ENCODE peak calls at places on chromosomes 7 and 10, in ten cellular contexts. One of them, this sample, is unnamed.

GRCh38 chr7:28133872-28134271 is 46.7 kb downstream of the JAZF1 start:
- DNase-seq in fibroblast of the aortic adventitia: no peak
- DNase-seq in PC-9: no peak
- DNase-seq in epithelial cell of esophagus: no peak
- DNase-seq in LNCaP clone FGC: no peak
- DNase-seq in IMR-90: no peak
- DNase-seq in RWPE1: no peak
- DNase-seq in Calu3: no peak
- DNase-seq in right lobe of liver: no peak
- DNase-seq in type B pancreatic cell: no peak
- DNase-seq in this sample: no peak

GRCh38 chr7:45682836-45683555 is 108.8 kb downstream of the ADCY1 start:
- DNase-seq in fibroblast of the aortic adventitia: peak
- DNase-seq in PC-9: no peak
- DNase-seq in epithelial cell of esophagus: no peak
- DNase-seq in LNCaP clone FGC: no peak
- DNase-seq in IMR-90: no peak
- DNase-seq in RWPE1: no peak
- DNase-seq in Calu3: no peak
- DNase-seq in right lobe of liver: no peak
- DNase-seq in type B pancreatic cell: peak
- DNase-seq in this sample: no peak

GRCh38 chr7:27553288-27553687 is 109.4 kb downstream of the HIBADH start:
- DNase-seq in fibroblast of the aortic adventitia: no peak
- DNase-seq in PC-9: no peak
- DNase-seq in epithelial cell of esophagus: no peak
- DNase-seq in LNCaP clone FGC: no peak
- DNase-seq in IMR-90: no peak
- DNase-seq in RWPE1: no peak
- DNase-seq in Calu3: no peak
- DNase-seq in right lobe of liver: no peak
- DNase-seq in type B pancreatic cell: no peak
- DNase-seq in this sample: no peak

GRCh38 chr10:96344178-96344577 is 14.6 kb downstream of the OPALIN start:
- DNase-seq in fibroblast of the aortic adventitia: no peak
- DNase-seq in PC-9: no peak
- DNase-seq in epithelial cell of esophagus: no peak
- DNase-seq in LNCaP clone FGC: no peak
- DNase-seq in IMR-90: no peak
- DNase-seq in RWPE1: no peak
- DNase-seq in Calu3: no peak
- DNase-seq in right lobe of liver: no peak
- DNase-seq in type B pancreatic cell: no peak
- DNase-seq in this sample: no peak

GRCh38 chr7:15687645-15688025 is 1.2 kb upstream of the MEOX2 start:
- DNase-seq in fibroblast of the aortic adventitia: no peak
- DNase-seq in PC-9: no peak
- DNase-seq in epithelial cell of esophagus: no peak
- DNase-seq in LNCaP clone FGC: no peak
- DNase-seq in IMR-90: no peak
- DNase-seq in RWPE1: no peak
- DNase-seq in Calu3: peak
- DNase-seq in right lobe of liver: peak
- DNase-seq in type B pancreatic cell: no peak
- DNase-seq in this sample: no peak

GRCh38 chr10:131857156-131858117 is 43.4 kb upstream of the PPP2R2D start:
- DNase-seq in fibroblast of the aortic adventitia: no peak
- DNase-seq in PC-9: no peak
- DNase-seq in epithelial cell of esophagus: no peak
- DNase-seq in LNCaP clone FGC: no peak
- DNase-seq in IMR-90: no peak
- DNase-seq in RWPE1: no peak
- DNase-seq in Calu3: no peak
- DNase-seq in right lobe of liver: no peak
- DNase-seq in type B pancreatic cell: peak
- DNase-seq in this sample: no peak

GRCh38 chr10:78621183-78621789 is 447.5 kb upstream of the ZMIZ1 start:
- DNase-seq in fibroblast of the aortic adventitia: no peak
- DNase-seq in PC-9: no peak
- DNase-seq in epithelial cell of esophagus: no peak
- DNase-seq in LNCaP clone FGC: peak
- DNase-seq in IMR-90: no peak
- DNase-seq in RWPE1: no peak
- DNase-seq in Calu3: peak
- DNase-seq in right lobe of liver: no peak
- DNase-seq in type B pancreatic cell: no peak
- DNase-seq in this sample: no peak

GRCh38 chr7:4711634-4712033 is 29.5 kb downstream of the FOXK1 start:
- DNase-seq in fibroblast of the aortic adventitia: no peak
- DNase-seq in PC-9: no peak
- DNase-seq in epithelial cell of esophagus: no peak
- DNase-seq in LNCaP clone FGC: no peak
- DNase-seq in IMR-90: no peak
- DNase-seq in RWPE1: no peak
- DNase-seq in Calu3: no peak
- DNase-seq in right lobe of liver: no peak
- DNase-seq in type B pancreatic cell: no peak
- DNase-seq in this sample: no peak

GRCh38 chr7:636396-636795 is 90.1 kb upstream of the DNAAF5 start:
- DNase-seq in fibroblast of the aortic adventitia: peak
- DNase-seq in PC-9: no peak
- DNase-seq in epithelial cell of esophagus: no peak
- DNase-seq in LNCaP clone FGC: no peak
- DNase-seq in IMR-90: no peak
- DNase-seq in RWPE1: no peak
- DNase-seq in Calu3: peak
- DNase-seq in right lobe of liver: no peak
- DNase-seq in type B pancreatic cell: no peak
- DNase-seq in this sample: no peak

GRCh38 chr10:70498970-70499828 is 20.6 kb downstream of the PALD1 start:
- DNase-seq in fibroblast of the aortic adventitia: no peak
- DNase-seq in PC-9: no peak
- DNase-seq in epithelial cell of esophagus: no peak
- DNase-seq in LNCaP clone FGC: no peak
- DNase-seq in IMR-90: no peak
- DNase-seq in RWPE1: no peak
- DNase-seq in Calu3: no peak
- DNase-seq in right lobe of liver: no peak
- DNase-seq in type B pancreatic cell: no peak
- DNase-seq in this sample: no peak

GRCh38 chr7:123643495-123644428 is 11.9 kb upstream of the LMOD2 start:
- DNase-seq in fibroblast of the aortic adventitia: peak
- DNase-seq in PC-9: peak
- DNase-seq in epithelial cell of esophagus: peak
- DNase-seq in LNCaP clone FGC: peak
- DNase-seq in IMR-90: peak
- DNase-seq in RWPE1: peak
- DNase-seq in Calu3: peak
- DNase-seq in right lobe of liver: no peak
- DNase-seq in type B pancreatic cell: no peak
- DNase-seq in this sample: no peak

GRCh38 chr7:151076863-151077704 is 3.5 kb downstream of the FASTK start:
- DNase-seq in fibroblast of the aortic adventitia: no peak
- DNase-seq in PC-9: no peak
- DNase-seq in epithelial cell of esophagus: peak
- DNase-seq in LNCaP clone FGC: no peak
- DNase-seq in IMR-90: no peak
- DNase-seq in RWPE1: no peak
- DNase-seq in Calu3: peak
- DNase-seq in right lobe of liver: no peak
- DNase-seq in type B pancreatic cell: no peak
- DNase-seq in this sample: no peak
- TF ChIP-seq CTCF in fibroblast of the aortic adventitia: peak
- TF ChIP-seq CTCF in PC-9: peak
- TF ChIP-seq CTCF in epithelial cell of esophagus: peak
- TF ChIP-seq CTCF in LNCaP clone FGC: peak
- TF ChIP-seq CTCF in IMR-90: peak
- TF ChIP-seq CTCF in RWPE1: peak
- TF ChIP-seq CTCF in Calu3: no peak
- TF ChIP-seq CTCF in right lobe of liver: no peak
- TF ChIP-seq CTCF in type B pancreatic cell: peak
- TF ChIP-seq CTCF in this sample: peak

DNA sequence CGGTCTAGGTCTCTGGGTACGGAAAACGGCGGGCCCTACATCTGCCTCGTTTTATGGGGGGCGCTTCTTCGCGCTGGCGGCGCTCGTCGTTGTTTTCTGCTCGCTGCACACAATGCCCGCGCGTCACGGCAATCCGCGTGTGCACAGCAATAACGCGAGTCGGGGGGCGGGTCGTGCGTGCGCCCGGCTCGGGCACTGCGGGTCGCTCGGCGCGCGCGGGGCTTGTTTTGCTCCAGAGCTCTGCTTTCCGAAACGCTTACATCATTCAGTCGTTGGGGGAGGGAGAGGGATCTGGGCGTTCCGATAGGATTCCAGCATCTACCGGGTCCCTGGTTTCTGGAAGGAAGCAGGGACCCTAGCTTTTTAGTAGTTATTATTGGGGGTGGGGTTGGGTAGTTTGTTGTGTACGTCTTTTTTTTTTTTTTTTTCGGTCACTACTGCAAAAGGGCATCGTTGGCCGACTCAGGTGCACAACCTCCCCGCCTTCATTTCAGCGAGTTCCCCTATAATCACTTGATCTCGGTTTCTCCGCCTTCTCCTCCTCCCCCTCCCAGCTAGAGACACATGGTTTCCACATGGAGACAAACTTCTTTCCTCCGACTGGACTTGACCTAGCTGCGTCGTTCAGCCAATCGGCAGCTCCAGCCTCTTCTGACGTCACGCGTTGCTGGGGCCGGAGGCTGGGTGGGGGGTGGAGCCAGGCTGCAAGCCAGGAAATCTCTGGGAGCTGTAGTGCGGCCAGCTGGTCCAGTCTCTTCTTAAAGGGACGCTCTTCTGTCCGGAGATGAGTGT is 3.5 kb downstream of the MXI1 start:
- DNase-seq in fibroblast of the aortic adventitia: peak
- DNase-seq in PC-9: peak
- DNase-seq in epithelial cell of esophagus: peak
- DNase-seq in LNCaP clone FGC: peak
- DNase-seq in IMR-90: peak
- DNase-seq in RWPE1: peak
- DNase-seq in Calu3: peak
- DNase-seq in right lobe of liver: peak
- DNase-seq in type B pancreatic cell: peak
- DNase-seq in this sample: peak
- TF ChIP-seq CTCF in fibroblast of the aortic adventitia: no peak
- TF ChIP-seq CTCF in PC-9: no peak
- TF ChIP-seq CTCF in epithelial cell of esophagus: no peak
- TF ChIP-seq CTCF in LNCaP clone FGC: no peak
- TF ChIP-seq CTCF in IMR-90: no peak
- TF ChIP-seq CTCF in RWPE1: no peak
- TF ChIP-seq CTCF in Calu3: no peak
- TF ChIP-seq CTCF in right lobe of liver: no peak
- TF ChIP-seq CTCF in type B pancreatic cell: no peak
- TF ChIP-seq CTCF in this sample: no peak

DNA sequence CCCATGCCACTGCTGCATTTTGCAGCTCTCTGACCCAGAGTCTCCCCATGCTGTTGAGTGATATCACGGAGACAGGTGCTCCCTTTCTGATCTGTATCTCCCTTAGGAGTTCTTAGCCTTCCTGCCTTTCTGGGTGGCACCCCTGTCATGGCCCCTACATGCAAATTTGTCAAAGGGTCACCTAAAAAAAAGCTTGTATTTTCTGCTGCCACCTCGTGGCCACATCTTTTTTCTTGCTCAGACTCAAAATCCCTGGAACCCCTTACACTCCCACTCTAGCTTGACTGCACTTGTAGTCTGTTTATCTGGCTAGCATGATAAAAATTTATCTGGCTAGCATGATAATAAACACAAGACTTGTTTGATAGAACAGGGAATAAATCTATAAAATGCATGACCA is 809.1 kb downstream of the SORCS1 start:
- DNase-seq in fibroblast of the aortic adventitia: peak
- DNase-seq in PC-9: no peak
- DNase-seq in epithelial cell of esophagus: peak
- DNase-seq in LNCaP clone FGC: no peak
- DNase-seq in IMR-90: no peak
- DNase-seq in RWPE1: no peak
- DNase-seq in Calu3: no peak
- DNase-seq in right lobe of liver: no peak
- DNase-seq in type B pancreatic cell: no peak
- DNase-seq in this sample: no peak
- TF ChIP-seq CTCF in fibroblast of the aortic adventitia: peak
- TF ChIP-seq CTCF in PC-9: peak
- TF ChIP-seq CTCF in epithelial cell of esophagus: peak
- TF ChIP-seq CTCF in LNCaP clone FGC: no peak
- TF ChIP-seq CTCF in IMR-90: no peak
- TF ChIP-seq CTCF in RWPE1: no peak
- TF ChIP-seq CTCF in Calu3: peak
- TF ChIP-seq CTCF in right lobe of liver: no peak
- TF ChIP-seq CTCF in type B pancreatic cell: peak
- TF ChIP-seq CTCF in this sample: no peak

DNA sequence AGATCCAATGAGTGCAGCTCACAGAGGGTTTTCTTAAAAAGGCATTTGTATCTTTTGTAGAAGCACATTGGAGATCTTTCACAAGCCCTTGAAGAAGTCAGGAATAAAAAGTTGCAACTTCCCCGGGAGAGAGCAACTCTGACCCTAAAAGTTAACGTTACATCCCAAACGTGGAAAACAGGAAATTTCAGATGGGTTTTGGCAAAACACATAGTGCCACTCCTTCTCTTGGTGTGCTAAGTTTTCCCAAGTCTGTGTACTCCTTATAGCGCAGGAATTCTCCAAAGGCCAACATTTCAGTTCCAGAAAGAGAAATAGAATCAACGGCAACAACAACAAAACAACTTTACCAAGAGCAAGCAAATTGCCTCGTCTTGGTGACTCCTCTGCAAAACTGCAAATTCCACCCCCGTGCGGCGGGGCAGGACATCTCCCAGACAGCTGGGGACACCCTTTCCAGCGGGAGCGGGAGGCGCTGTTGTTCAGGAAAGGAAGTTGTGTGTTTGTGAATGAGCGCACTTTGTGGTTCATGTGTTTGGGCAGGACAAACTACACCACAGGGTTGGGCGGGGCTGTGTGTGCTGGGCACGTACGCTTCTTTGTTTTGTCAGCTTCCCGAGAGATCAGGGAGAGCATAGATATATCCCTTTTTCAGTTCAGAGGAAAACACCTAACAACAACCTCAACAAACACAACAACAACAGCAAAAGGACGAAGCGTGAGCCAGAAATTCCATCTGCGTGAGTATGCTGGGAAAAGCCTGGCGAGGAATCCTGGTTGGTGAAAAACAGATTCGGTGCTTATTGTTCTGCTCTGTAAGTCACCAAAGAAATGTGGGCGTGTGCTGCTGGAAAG is 294.7 kb upstream of the PITRM1 start:
- DNase-seq in fibroblast of the aortic adventitia: peak
- DNase-seq in PC-9: peak
- DNase-seq in epithelial cell of esophagus: peak
- DNase-seq in LNCaP clone FGC: no peak
- DNase-seq in IMR-90: peak
- DNase-seq in RWPE1: peak
- DNase-seq in Calu3: peak
- DNase-seq in right lobe of liver: peak
- DNase-seq in type B pancreatic cell: no peak
- DNase-seq in this sample: no peak
- TF ChIP-seq CTCF in fibroblast of the aortic adventitia: peak
- TF ChIP-seq CTCF in PC-9: peak
- TF ChIP-seq CTCF in epithelial cell of esophagus: peak
- TF ChIP-seq CTCF in LNCaP clone FGC: no peak
- TF ChIP-seq CTCF in IMR-90: peak
- TF ChIP-seq CTCF in RWPE1: peak
- TF ChIP-seq CTCF in Calu3: peak
- TF ChIP-seq CTCF in right lobe of liver: no peak
- TF ChIP-seq CTCF in type B pancreatic cell: no peak
- TF ChIP-seq CTCF in this sample: no peak